ENCODE peak calls at places on chromosomes 16 and 17, in five cellular contexts. One of them, this sample, is unnamed.

GRCh38 chr17:14940946-14941280 is 324.2 kb downstream of the PMP22 start:
- DNase-seq in NCI-H1092 treated with DMSO at 0.1 percent for 48 hours: no peak
- DNase-seq in stimulated activated CD4-positive, alpha-beta T cell treated with anti-CD3 and anti-CD28 coated beads, Interleukin-2, amount 100 ng/mL, for 48 hours: no peak
- DNase-seq in HT-29: no peak
- DNase-seq in nucleus accumbens: no peak
- DNase-seq in this sample: no peak

GRCh38 chr16:58732545-58733247 is 1.4 kb downstream of the GOT2 start:
- DNase-seq in HT-29: no peak
- DNase-seq in stimulated activated CD4-positive, alpha-beta T cell treated with anti-CD3 and anti-CD28 coated beads, Interleukin-2, amount 100 ng/mL, for 48 hours: no peak
- DNase-seq in NCI-H1092 treated with DMSO at 0.1 percent for 48 hours: no peak
- DNase-seq in nucleus accumbens: no peak
- DNase-seq in this sample: no peak

GRCh38 chr16:58409316-58409973 is 17.2 kb downstream of the GINS3 start:
- DNase-seq in HT-29: no peak
- DNase-seq in stimulated activated CD4-positive, alpha-beta T cell treated with anti-CD3 and anti-CD28 coated beads, Interleukin-2, amount 100 ng/mL, for 48 hours: no peak
- DNase-seq in NCI-H1092 treated with DMSO at 0.1 percent for 48 hours: no peak
- DNase-seq in nucleus accumbens: peak
- DNase-seq in this sample: peak

GRCh38 chr16:75065149-75065807 is 51.3 kb downstream of the LDHD start:
- DNase-seq in nucleus accumbens: no peak
- DNase-seq in NCI-H1092 treated with DMSO at 0.1 percent for 48 hours: no peak
- DNase-seq in HT-29: peak
- DNase-seq in stimulated activated CD4-positive, alpha-beta T cell treated with anti-CD3 and anti-CD28 coated beads, Interleukin-2, amount 100 ng/mL, for 48 hours: no peak
- DNase-seq in this sample: peak

GRCh38 chr17:64492481-64493109 is 4.3 kb downstream of the POLG2 start:
- DNase-seq in HT-29: peak
- DNase-seq in stimulated activated CD4-positive, alpha-beta T cell treated with anti-CD3 and anti-CD28 coated beads, Interleukin-2, amount 100 ng/mL, for 48 hours: no peak
- DNase-seq in nucleus accumbens: no peak
- DNase-seq in NCI-H1092 treated with DMSO at 0.1 percent for 48 hours: no peak
- DNase-seq in this sample: peak

GRCh38 chr16:22664132-22664531 is 149.8 kb upstream of the HS3ST2 start:
- DNase-seq in NCI-H1092 treated with DMSO at 0.1 percent for 48 hours: peak
- DNase-seq in stimulated activated CD4-positive, alpha-beta T cell treated with anti-CD3 and anti-CD28 coated beads, Interleukin-2, amount 100 ng/mL, for 48 hours: no peak
- DNase-seq in nucleus accumbens: no peak
- DNase-seq in HT-29: no peak
- DNase-seq in this sample: no peak

GRCh38 chr16:2447920-2448583 is 11.9 kb upstream of the TEDC2 start:
- DNase-seq in stimulated activated CD4-positive, alpha-beta T cell treated with anti-CD3 and anti-CD28 coated beads, Interleukin-2, amount 100 ng/mL, for 48 hours: no peak
- DNase-seq in nucleus accumbens: no peak
- DNase-seq in NCI-H1092 treated with DMSO at 0.1 percent for 48 hours: no peak
- DNase-seq in HT-29: no peak
- DNase-seq in this sample: no peak

GRCh38 chr16:1057252-1057932 is 15.2 kb upstream of the SSTR5 start:
- DNase-seq in NCI-H1092 treated with DMSO at 0.1 percent for 48 hours: no peak
- DNase-seq in HT-29: peak
- DNase-seq in nucleus accumbens: peak
- DNase-seq in stimulated activated CD4-positive, alpha-beta T cell treated with anti-CD3 and anti-CD28 coated beads, Interleukin-2, amount 100 ng/mL, for 48 hours: peak
- DNase-seq in this sample: peak

GRCh38 chr17:45098869-45099616 is 33.3 kb downstream of the PLCD3 start:
- DNase-seq in stimulated activated CD4-positive, alpha-beta T cell treated with anti-CD3 and anti-CD28 coated beads, Interleukin-2, amount 100 ng/mL, for 48 hours: peak
- DNase-seq in nucleus accumbens: peak
- DNase-seq in HT-29: peak
- DNase-seq in NCI-H1092 treated with DMSO at 0.1 percent for 48 hours: peak
- DNase-seq in this sample: peak

GRCh38 chr16:53743149-53743566 is 39.2 kb downstream of the FTO start:
- DNase-seq in nucleus accumbens: no peak
- DNase-seq in HT-29: peak
- DNase-seq in NCI-H1092 treated with DMSO at 0.1 percent for 48 hours: no peak
- DNase-seq in stimulated activated CD4-positive, alpha-beta T cell treated with anti-CD3 and anti-CD28 coated beads, Interleukin-2, amount 100 ng/mL, for 48 hours: no peak
- DNase-seq in this sample: no peak

GRCh38 chr16:25114121-25114520 is 2.6 kb downstream of the LCMT1 start:
- DNase-seq in nucleus accumbens: no peak
- DNase-seq in stimulated activated CD4-positive, alpha-beta T cell treated with anti-CD3 and anti-CD28 coated beads, Interleukin-2, amount 100 ng/mL, for 48 hours: no peak
- DNase-seq in HT-29: no peak
- DNase-seq in NCI-H1092 treated with DMSO at 0.1 percent for 48 hours: no peak
- DNase-seq in this sample: no peak

GRCh38 chr16:19886061-19886792 is 1.6 kb upstream of the GPRC5B start:
- DNase-seq in NCI-H1092 treated with DMSO at 0.1 percent for 48 hours: peak
- DNase-seq in stimulated activated CD4-positive, alpha-beta T cell treated with anti-CD3 and anti-CD28 coated beads, Interleukin-2, amount 100 ng/mL, for 48 hours: peak
- DNase-seq in HT-29: peak
- DNase-seq in nucleus accumbens: peak
- DNase-seq in this sample: peak

GRCh38 chr16:425082-425718 is at the start of gene RAB11FIP3:
- DNase-seq in stimulated activated CD4-positive, alpha-beta T cell treated with anti-CD3 and anti-CD28 coated beads, Interleukin-2, amount 100 ng/mL, for 48 hours: peak
- DNase-seq in nucleus accumbens: peak
- DNase-seq in HT-29: peak
- DNase-seq in NCI-H1092 treated with DMSO at 0.1 percent for 48 hours: peak
- DNase-seq in this sample: peak

GRCh38 chr17:81859906-81860755 is at the start of gene P4HB:
- DNase-seq in HT-29: peak
- DNase-seq in nucleus accumbens: no peak
- DNase-seq in stimulated activated CD4-positive, alpha-beta T cell treated with anti-CD3 and anti-CD28 coated beads, Interleukin-2, amount 100 ng/mL, for 48 hours: peak
- DNase-seq in NCI-H1092 treated with DMSO at 0.1 percent for 48 hours: no peak
- DNase-seq in this sample: no peak

GRCh38 chr16:57807968-57808528 is 5.8 kb upstream of the KIFC3 start:
- DNase-seq in NCI-H1092 treated with DMSO at 0.1 percent for 48 hours: peak
- DNase-seq in stimulated activated CD4-positive, alpha-beta T cell treated with anti-CD3 and anti-CD28 coated beads, Interleukin-2, amount 100 ng/mL, for 48 hours: peak
- DNase-seq in nucleus accumbens: peak
- DNase-seq in HT-29: peak
- DNase-seq in this sample: peak

GRCh38 chr17:49407981-49408501 is 6.6 kb downstream of the PHB1 start:
- DNase-seq in NCI-H1092 treated with DMSO at 0.1 percent for 48 hours: peak
- DNase-seq in nucleus accumbens: peak
- DNase-seq in HT-29: peak
- DNase-seq in stimulated activated CD4-positive, alpha-beta T cell treated with anti-CD3 and anti-CD28 coated beads, Interleukin-2, amount 100 ng/mL, for 48 hours: peak
- DNase-seq in this sample: peak

GRCh38 chr16:7521834-7522233 is 189.2 kb downstream of the RBFOX1 start:
- DNase-seq in NCI-H1092 treated with DMSO at 0.1 percent for 48 hours: no peak
- DNase-seq in HT-29: no peak
- DNase-seq in nucleus accumbens: no peak
- DNase-seq in stimulated activated CD4-positive, alpha-beta T cell treated with anti-CD3 and anti-CD28 coated beads, Interleukin-2, amount 100 ng/mL, for 48 hours: no peak
- DNase-seq in this sample: no peak

GRCh38 chr17:29084476-29085148 is 41.7 kb downstream of the PIPOX start:
- DNase-seq in HT-29: no peak
- DNase-seq in NCI-H1092 treated with DMSO at 0.1 percent for 48 hours: peak
- DNase-seq in stimulated activated CD4-positive, alpha-beta T cell treated with anti-CD3 and anti-CD28 coated beads, Interleukin-2, amount 100 ng/mL, for 48 hours: no peak
- DNase-seq in nucleus accumbens: no peak
- DNase-seq in this sample: no peak

GRCh38 chr17:19013226-19013625 is 8.7 kb upstream of the FAM83G start:
- DNase-seq in HT-29: no peak
- DNase-seq in nucleus accumbens: no peak
- DNase-seq in NCI-H1092 treated with DMSO at 0.1 percent for 48 hours: no peak
- DNase-seq in stimulated activated CD4-positive, alpha-beta T cell treated with anti-CD3 and anti-CD28 coated beads, Interleukin-2, amount 100 ng/mL, for 48 hours: no peak
- DNase-seq in this sample: no peak

GRCh38 chr16:67247698-67248400 is 568 bp upstream of the FHOD1 start:
- DNase-seq in stimulated activated CD4-positive, alpha-beta T cell treated with anti-CD3 and anti-CD28 coated beads, Interleukin-2, amount 100 ng/mL, for 48 hours: no peak
- DNase-seq in HT-29: no peak
- DNase-seq in nucleus accumbens: no peak
- DNase-seq in NCI-H1092 treated with DMSO at 0.1 percent for 48 hours: no peak
- DNase-seq in this sample: no peak

GRCh38 chr16:10081201-10081940 is 100.9 kb downstream of the GRIN2A start:
- DNase-seq in NCI-H1092 treated with DMSO at 0.1 percent for 48 hours: no peak
- DNase-seq in stimulated activated CD4-positive, alpha-beta T cell treated with anti-CD3 and anti-CD28 coated beads, Interleukin-2, amount 100 ng/mL, for 48 hours: no peak
- DNase-seq in HT-29: no peak
- DNase-seq in nucleus accumbens: no peak
- DNase-seq in this sample: no peak

GRCh38 chr17:81641825-81642489 is 5.0 kb downstream of the TSPAN10 start:
- DNase-seq in nucleus accumbens: no peak
- DNase-seq in HT-29: peak
- DNase-seq in stimulated activated CD4-positive, alpha-beta T cell treated with anti-CD3 and anti-CD28 coated beads, Interleukin-2, amount 100 ng/mL, for 48 hours: no peak
- DNase-seq in NCI-H1092 treated with DMSO at 0.1 percent for 48 hours: no peak
- DNase-seq in this sample: no peak

GRCh38 chr16:78706637-78707036 is 607.2 kb downstream of the WWOX start:
- DNase-seq in NCI-H1092 treated with DMSO at 0.1 percent for 48 hours: no peak
- DNase-seq in HT-29: no peak
- DNase-seq in nucleus accumbens: no peak
- DNase-seq in stimulated activated CD4-positive, alpha-beta T cell treated with anti-CD3 and anti-CD28 coated beads, Interleukin-2, amount 100 ng/mL, for 48 hours: no peak
- DNase-seq in this sample: no peak

GRCh38 chr16:27431773-27432599 is 30.0 kb downstream of the IL21R start:
- DNase-seq in stimulated activated CD4-positive, alpha-beta T cell treated with anti-CD3 and anti-CD28 coated beads, Interleukin-2, amount 100 ng/mL, for 48 hours: no peak
- DNase-seq in NCI-H1092 treated with DMSO at 0.1 percent for 48 hours: no peak
- DNase-seq in HT-29: no peak
- DNase-seq in nucleus accumbens: no peak
- DNase-seq in this sample: no peak

GRCh38 chr17:50807014-50807413 is 28.4 kb upstream of the WFIKKN2 start:
- DNase-seq in stimulated activated CD4-positive, alpha-beta T cell treated with anti-CD3 and anti-CD28 coated beads, Interleukin-2, amount 100 ng/mL, for 48 hours: no peak
- DNase-seq in nucleus accumbens: no peak
- DNase-seq in NCI-H1092 treated with DMSO at 0.1 percent for 48 hours: no peak
- DNase-seq in HT-29: no peak
- DNase-seq in this sample: no peak

GRCh38 chr16:86519007-86519648 is 8.8 kb downstream of the FOXF1 start:
- DNase-seq in stimulated activated CD4-positive, alpha-beta T cell treated with anti-CD3 and anti-CD28 coated beads, Interleukin-2, amount 100 ng/mL, for 48 hours: no peak
- DNase-seq in nucleus accumbens: no peak
- DNase-seq in NCI-H1092 treated with DMSO at 0.1 percent for 48 hours: no peak
- DNase-seq in HT-29: no peak
- DNase-seq in this sample: no peak

GRCh38 chr16:87995644-87996043 is 44.4 kb downstream of the BANP start:
- DNase-seq in stimulated activated CD4-positive, alpha-beta T cell treated with anti-CD3 and anti-CD28 coated beads, Interleukin-2, amount 100 ng/mL, for 48 hours: no peak
- DNase-seq in NCI-H1092 treated with DMSO at 0.1 percent for 48 hours: no peak
- DNase-seq in HT-29: no peak
- DNase-seq in nucleus accumbens: no peak
- DNase-seq in this sample: no peak

GRCh38 chr17:76367647-76368046 is 13.9 kb upstream of the PRPSAP1 start:
- DNase-seq in nucleus accumbens: no peak
- DNase-seq in HT-29: no peak
- DNase-seq in NCI-H1092 treated with DMSO at 0.1 percent for 48 hours: no peak
- DNase-seq in stimulated activated CD4-positive, alpha-beta T cell treated with anti-CD3 and anti-CD28 coated beads, Interleukin-2, amount 100 ng/mL, for 48 hours: no peak
- DNase-seq in this sample: peak

GRCh38 chr17:28744104-28744801 is 442 bp downstream of the TRAF4 start:
- DNase-seq in NCI-H1092 treated with DMSO at 0.1 percent for 48 hours: no peak
- DNase-seq in nucleus accumbens: peak
- DNase-seq in stimulated activated CD4-positive, alpha-beta T cell treated with anti-CD3 and anti-CD28 coated beads, Interleukin-2, amount 100 ng/mL, for 48 hours: peak
- DNase-seq in HT-29: peak
- DNase-seq in this sample: peak

GRCh38 chr16:3645504-3646347 is 8.8 kb upstream of the DNASE1 start:
- DNase-seq in stimulated activated CD4-positive, alpha-beta T cell treated with anti-CD3 and anti-CD28 coated beads, Interleukin-2, amount 100 ng/mL, for 48 hours: no peak
- DNase-seq in NCI-H1092 treated with DMSO at 0.1 percent for 48 hours: no peak
- DNase-seq in nucleus accumbens: no peak
- DNase-seq in HT-29: peak
- DNase-seq in this sample: no peak

GRCh38 chr17:70636517-70637133 is 467.3 kb downstream of the KCNJ2 start:
- DNase-seq in HT-29: peak
- DNase-seq in NCI-H1092 treated with DMSO at 0.1 percent for 48 hours: peak
- DNase-seq in nucleus accumbens: no peak
- DNase-seq in stimulated activated CD4-positive, alpha-beta T cell treated with anti-CD3 and anti-CD28 coated beads, Interleukin-2, amount 100 ng/mL, for 48 hours: no peak
- DNase-seq in this sample: peak

GRCh38 chr16:57045694-57046381 is 46.5 kb upstream of the CPNE2 start:
- DNase-seq in nucleus accumbens: peak
- DNase-seq in HT-29: peak
- DNase-seq in stimulated activated CD4-positive, alpha-beta T cell treated with anti-CD3 and anti-CD28 coated beads, Interleukin-2, amount 100 ng/mL, for 48 hours: no peak
- DNase-seq in NCI-H1092 treated with DMSO at 0.1 percent for 48 hours: peak
- DNase-seq in this sample: no peak

GRCh38 chr17:54662978-54663876 is 237.4 kb upstream of the TOM1L1 start:
- DNase-seq in nucleus accumbens: no peak
- DNase-seq in stimulated activated CD4-positive, alpha-beta T cell treated with anti-CD3 and anti-CD28 coated beads, Interleukin-2, amount 100 ng/mL, for 48 hours: no peak
- DNase-seq in NCI-H1092 treated with DMSO at 0.1 percent for 48 hours: no peak
- DNase-seq in HT-29: no peak
- DNase-seq in this sample: no peak

GRCh38 chr16:19618876-19619275 is 63.4 kb downstream of the VPS35L start:
- DNase-seq in stimulated activated CD4-positive, alpha-beta T cell treated with anti-CD3 and anti-CD28 coated beads, Interleukin-2, amount 100 ng/mL, for 48 hours: no peak
- DNase-seq in nucleus accumbens: no peak
- DNase-seq in HT-29: no peak
- DNase-seq in NCI-H1092 treated with DMSO at 0.1 percent for 48 hours: no peak
- DNase-seq in this sample: no peak

GRCh38 chr16:57590654-57591085 is 37.8 kb upstream of the ADGRG1 start:
- DNase-seq in NCI-H1092 treated with DMSO at 0.1 percent for 48 hours: no peak
- DNase-seq in nucleus accumbens: no peak
- DNase-seq in HT-29: no peak
- DNase-seq in stimulated activated CD4-positive, alpha-beta T cell treated with anti-CD3 and anti-CD28 coated beads, Interleukin-2, amount 100 ng/mL, for 48 hours: no peak
- DNase-seq in this sample: peak

GRCh38 chr16:82681592-82681991 is 54.8 kb downstream of the CDH13 start:
- DNase-seq in stimulated activated CD4-positive, alpha-beta T cell treated with anti-CD3 and anti-CD28 coated beads, Interleukin-2, amount 100 ng/mL, for 48 hours: no peak
- DNase-seq in NCI-H1092 treated with DMSO at 0.1 percent for 48 hours: no peak
- DNase-seq in HT-29: no peak
- DNase-seq in nucleus accumbens: no peak
- DNase-seq in this sample: no peak

This sample was measured in LoVo.